ENCODE peak calls at places on chromosomes 3 and 15, in ten cellular contexts. I, C, U, K, G, Q, V, S, H and W are unnamed samples.

GRCh38 chr3:156782319-156782718 is 43.8 kb upstream of the LEKR1 start:
- DNase-seq in S (no peak), K (no peak), C (no peak), I (no peak), U (no peak), Q (no peak), G (no peak), H (no peak), V (no peak), W (no peak)

GRCh38 chr15:78374436-78375393 is 34.6 kb downstream of the CRABP1 start:
- DNase-seq in S (peak), C (no peak), Q (no peak), H (no peak), G (no peak), V (no peak), I (peak), K (no peak), U (no peak), W (no peak)

GRCh38 chr3:126883241-126883640 is 99.7 kb upstream of the PLXNA1 start:
- DNase-seq in G (peak), Q (no peak), U (no peak), K (no peak), S (no peak), V (no peak), C (no peak), I (no peak), H (no peak), W (peak)

GRCh38 chr15:51093865-51094605 is 671 bp downstream of the TNFAIP8L3 start:
- DNase-seq in I (peak), K (no peak), C (no peak), U (no peak), V (no peak), H (no peak), Q (peak), G (no peak), S (peak), W (no peak)

GRCh38 chr15:70585707-70586034 is 177.7 kb downstream of the UACA start:
- DNase-seq in Q (no peak), K (no peak), V (no peak), I (no peak), S (peak), H (peak), C (peak), G (no peak), U (no peak), W (no peak)

GRCh38 chr3:183653209-183654064 is 18.0 kb downstream of the KLHL24 start:
- DNase-seq in C (no peak), G (peak), Q (no peak), K (no peak), U (no peak), H (peak), S (no peak), I (no peak), V (no peak), W (peak)

GRCh38 chr15:67828969-67829646 is 3.8 kb downstream of the SKOR1 start:
- DNase-seq in I (no peak), U (no peak), K (no peak), C (no peak), Q (no peak), S (no peak), G (no peak), H (peak), V (no peak), W (no peak)

GRCh38 chr3:113773381-113773780 is 26.5 kb downstream of the ATP6V1A start:
- DNase-seq in I (no peak), Q (no peak), C (no peak), H (no peak), S (no peak), G (peak), K (no peak), U (no peak), V (no peak), W (peak)

GRCh38 chr3:1848935-1849334 is 249.7 kb upstream of the CNTN4 start:
- DNase-seq in G (no peak), H (no peak), C (no peak), Q (no peak), U (no peak), S (no peak), V (no peak), K (no peak), I (no peak), W (no peak)

GRCh38 chr15:91101356-91101920 is 1.4 kb downstream of the SV2B start:
- DNase-seq in G (no peak), Q (no peak), H (no peak), K (no peak), I (no peak), C (no peak), U (no peak), S (no peak), V (no peak), W (no peak)

GRCh38 chr3:45617430-45618080 is 23.0 kb downstream of the LIMD1 start:
- DNase-seq in C (no peak), V (no peak), G (no peak), S (no peak), I (peak), H (no peak), U (no peak), K (no peak), Q (no peak), W (no peak)

GRCh38 chr3:177597325-177598109 is 400.2 kb upstream of the TBL1XR1 start:
- DNase-seq in H (peak), U (no peak), S (peak), G (peak), I (peak), Q (no peak), C (peak), K (peak), V (no peak), W (peak)

GRCh38 chr3:36944641-36945270 is at the start of gene TRANK1:
- DNase-seq in V (peak), Q (no peak), G (peak), I (peak), H (peak), C (peak), S (peak), U (peak), K (no peak), W (peak)

GRCh38 chr15:70141376-70142071 is 43.8 kb upstream of the TLE3 start:
- DNase-seq in H (no peak), S (no peak), C (peak), V (no peak), U (no peak), K (no peak), I (no peak), Q (no peak), G (no peak), W (no peak)

GRCh38 chr3:155581579-155581978 is 163.3 kb downstream of the PLCH1 start:
- DNase-seq in S (no peak), I (no peak), H (peak), G (no peak), C (peak), U (no peak), K (no peak), Q (no peak), V (no peak), W (no peak)

GRCh38 chr15:35912196-35912595 is 366.2 kb upstream of the DPH6 start:
- DNase-seq in U (no peak), C (no peak), V (no peak), Q (no peak), S (no peak), K (peak), H (no peak), G (no peak), I (peak), W (peak)

GRCh38 chr3:2856793-2857135 is 253.4 kb downstream of the IL5RA start:
- DNase-seq in S (no peak), K (no peak), V (no peak), C (no peak), H (no peak), U (no peak), I (no peak), G (no peak), Q (peak), W (no peak)

GRCh38 chr15:20106026-20106425 is 435.6 kb downstream of the GOLGA6L6 start:
- DNase-seq in G (no peak), I (peak), C (no peak), S (peak), H (no peak), K (no peak), V (no peak), U (no peak), Q (no peak), W (no peak)

GRCh38 chr3:133895208-133896001 is at the start of gene RAB6B:
- DNase-seq in C (peak), S (no peak), K (peak), G (peak), V (no peak), Q (peak), H (no peak), U (no peak), I (peak), W (peak)

GRCh38 chr15:95446854-95447253 is 883.6 kb upstream of the NR2F2 start:
- DNase-seq in I (no peak), Q (no peak), U (no peak), K (no peak), S (no peak), G (no peak), H (peak), V (no peak), C (peak), W (no peak)

GRCh38 chr3:187831125-187832051 is 86.1 kb upstream of the BCL6 start:
- DNase-seq in K (no peak), V (no peak), I (no peak), Q (no peak), S (no peak), G (peak), C (no peak), U (no peak), H (no peak), W (peak)

GRCh38 chr3:60417590-60417989 is 833.7 kb downstream of the FHIT start:
- DNase-seq in C (no peak), G (no peak), Q (no peak), I (no peak), U (no peak), K (no peak), S (no peak), V (no peak), H (no peak), W (no peak)

GRCh38 chr15:96339662-96340347 is 9.3 kb downstream of the NR2F2 start:
- DNase-seq in I (no peak), G (peak), Q (no peak), S (no peak), U (no peak), V (no peak), C (no peak), K (peak), H (no peak), W (no peak)

GRCh38 chr15:54226455-54226854 is 248.2 kb downstream of the UNC13C start:
- DNase-seq in C (no peak), G (no peak), S (no peak), V (no peak), H (no peak), Q (no peak), U (no peak), I (no peak), K (no peak), W (no peak)

GRCh38 chr3:83928391-83928790 is 1030.4 kb upstream of the CADM2 start:
- DNase-seq in Q (peak), S (no peak), K (no peak), G (no peak), C (no peak), U (no peak), H (no peak), I (peak), V (no peak), W (no peak)

GRCh38 chr15:89002830-89003229 is 85.4 kb upstream of the ABHD2 start:
- DNase-seq in V (no peak), U (no peak), G (no peak), K (no peak), C (no peak), S (peak), H (no peak), Q (no peak), I (no peak), W (no peak)

GRCh38 chr15:93247466-93248121 is 158.6 kb upstream of the RGMA start:
- DNase-seq in Q (no peak), K (no peak), I (no peak), U (no peak), V (no peak), G (no peak), C (peak), H (no peak), S (peak), W (no peak)

GRCh38 chr3:102074951-102075350 is 225.6 kb downstream of the NFKBIZ start:
- DNase-seq in I (no peak), G (peak), U (no peak), V (no peak), S (no peak), H (no peak), K (no peak), Q (no peak), C (no peak), W (peak)

GRCh38 chr3:77038928-77039605 is 832 bp upstream of the ROBO2 start:
- DNase-seq in K (no peak), Q (peak), H (no peak), C (no peak), I (peak), G (peak), V (no peak), U (no peak), S (peak), W (peak)

GRCh38 chr15:79128556-79128955 is 38.0 kb upstream of the RASGRF1 start:
- DNase-seq in Q (no peak), S (no peak), C (no peak), U (no peak), I (no peak), V (no peak), H (no peak), K (no peak), G (no peak), W (no peak)

GRCh38 chr3:14769531-14770325 is 49.0 kb upstream of the FGD5 start:
- DNase-seq in H (no peak), I (no peak), U (no peak), G (no peak), C (no peak), Q (no peak), S (peak), V (no peak), K (no peak), W (no peak)

GRCh38 chr3:102060814-102061213 is 211.5 kb downstream of the NFKBIZ start:
- DNase-seq in I (peak), Q (no peak), H (no peak), U (no peak), V (no peak), C (no peak), K (peak), G (peak), S (no peak), W (no peak)

GRCh38 chr3:42071720-42072582 is 19.2 kb upstream of the TRAK1 start:
- DNase-seq in U (no peak), S (peak), K (peak), G (peak), Q (peak), V (no peak), C (no peak), I (peak), H (no peak), W (peak)

GRCh38 chr3:171959532-171960044 is 79.8 kb upstream of the FNDC3B start:
- DNase-seq in K (no peak), H (no peak), S (no peak), Q (no peak), C (peak), V (no peak), I (peak), G (no peak), U (no peak), W (no peak)